ENCODE peak calls at places on chromosome 22, in ten cellular contexts. F is T-cell; G is NCI-H2029 treated with DMSO at 0.1 percent for 48 hours; Q is BJ; S is activated naive CD8-positive, alpha-beta T cell treated with anti-CD3 and anti-CD28 coated beads, Interleukin-2, amount 50 U/mL, for 24 hours; Y is nucleus accumbens; D is GM23248; R is activated CD4-positive, alpha-beta T cell treated with anti-CD3 and anti-CD28 coated beads, Interleukin-2, amount 10 ng/mL, durations not matched to agents 7 days and 5 days; A is brain microvascular endothelial cell; O is T follicular helper cell. B is an unnamed sample.

GRCh38 chr22:17633217-17633997 is 4.9 kb upstream of the ATP6V1E1 start:
- DNase-seq in O (no peak), F (no peak), G (no peak), R (no peak), A (peak; percentile 54), Q (peak; percentile 57), Y (no peak), D (peak; percentile 67), S (no peak), B (no peak)

GRCh38 chr22:45335021-45335818 is 25.5 kb downstream of the FAM118A start:
- DNase-seq in Q (no peak), D (peak; percentile 63), R (no peak), G (no peak), O (no peak), Y (no peak), A (no peak), F (no peak), S (no peak), B (peak; percentile 32)

GRCh38 chr22:38973289-38974169 is 8.6 kb upstream of the APOBEC3B start:
- DNase-seq in R (peak; percentile 67), Y (no peak), F (peak; percentile 35), G (no peak), S (no peak), A (no peak), D (peak; percentile 51), O (peak; percentile 42), Q (no peak), B (peak; percentile 46)

GRCh38 chr22:47570851-47571250 is 808.4 kb downstream of the TBC1D22A start:
- DNase-seq in F (no peak), A (no peak), S (no peak), R (no peak), Q (no peak), D (no peak), G (no peak), O (no peak), Y (no peak), B (no peak)

GRCh38 chr22:46526484-46526839 is 11.0 kb downstream of the CELSR1 start:
- DNase-seq in Q (no peak), G (no peak), Y (no peak), D (no peak), O (no peak), A (no peak), S (no peak), F (no peak), R (no peak), B (no peak)

GRCh38 chr22:36644333-36644757 is 59.2 kb downstream of the CACNG2 start:
- DNase-seq in Y (no peak), G (no peak), F (no peak), Q (peak; percentile 37), O (no peak), S (peak; percentile 4), R (peak; percentile 53), A (peak; percentile 91), D (peak; percentile 93), B (peak; percentile 85)

GRCh38 chr22:23122992-23123803 is 18.6 kb downstream of the RSPH14 start:
- DNase-seq in G (no peak), O (no peak), S (no peak), R (no peak), Q (no peak), D (no peak), A (no peak), Y (no peak), F (no peak), B (no peak)

GRCh38 chr22:38417252-38418060 is 37.5 kb downstream of the KCNJ4 start:
- DNase-seq in O (no peak), D (no peak), S (no peak), R (no peak), F (no peak), Q (no peak), G (no peak), Y (no peak), A (no peak), B (no peak)

GRCh38 chr22:43013355-43014061 is 1.4 kb downstream of the PACSIN2 start:
- DNase-seq in S (no peak), R (no peak), Q (no peak), D (peak; percentile 64), A (no peak), O (no peak), G (no peak), F (no peak), Y (no peak), B (peak; percentile 64)

GRCh38 chr22:37330200-37331033 is 48.1 kb downstream of the CYTH4 start:
- DNase-seq in Q (no peak), Y (peak; percentile 30), O (peak; percentile 24), S (peak; percentile 58), G (no peak), D (peak; percentile 41), R (peak; percentile 50), A (peak; percentile 88), F (no peak), B (peak; percentile 48)

GRCh38 chr22:37525073-37525745 is 6.0 kb upstream of the CARD10 start:
- DNase-seq in O (no peak), Y (no peak), F (no peak), G (no peak), A (peak; percentile 85), R (no peak), S (peak; percentile 24), Q (peak; percentile 50), D (peak; percentile 98), B (peak; percentile 76)

GRCh38 chr22:39488563-39489083 is 13.5 kb upstream of the MIEF1 start:
- DNase-seq in Q (no peak), G (no peak), F (no peak), R (no peak), D (no peak), S (no peak), Y (no peak), A (no peak), O (no peak), B (no peak)

GRCh38 chr22:21623402-21623970 is 6.3 kb downstream of the YDJC start:
- DNase-seq in Y (peak; percentile 19), A (no peak), R (no peak), S (no peak), O (no peak), G (no peak), F (no peak), Q (no peak), D (no peak), B (no peak)

GRCh38 chr22:33372875-33373274 is 314.7 kb upstream of the SYN3 start:
- DNase-seq in F (no peak), O (no peak), G (no peak), R (no peak), Y (no peak), Q (no peak), A (no peak), D (no peak), S (no peak), B (no peak)

GRCh38 chr22:36461665-36462474 is 19.6 kb downstream of the TXN2 start:
- DNase-seq in O (no peak), Q (no peak), D (peak; percentile 79), A (peak; percentile 86), S (no peak), Y (no peak), G (peak; percentile 61), R (no peak), F (no peak), B (peak; percentile 67)

GRCh38 chr22:42434283-42434682 is 2.1 kb upstream of the NFAM1 start:
- DNase-seq in Y (no peak), S (no peak), R (no peak), O (no peak), G (no peak), D (no peak), A (no peak), F (no peak), Q (no peak), B (no peak)

GRCh38 chr22:46355369-46355995 is 20.0 kb downstream of the TRMU start:
- DNase-seq in R (peak; percentile 68), F (peak; percentile 42), D (peak; percentile 60), S (peak; percentile 69), Y (peak; percentile 16), A (peak; percentile 44), G (no peak), O (peak; percentile 31), Q (no peak), B (peak; percentile 42)

GRCh38 chr22:35521358-35522264 is 19.0 kb upstream of the RASD2 start:
- DNase-seq in O (no peak), F (no peak), Y (no peak), G (no peak), Q (no peak), D (no peak), A (no peak), S (no peak), R (no peak), B (peak; percentile 76)

GRCh38 chr22:18035740-18036139 is 11.4 kb upstream of the MICAL3 start:
- DNase-seq in Y (no peak), S (no peak), D (no peak), Q (no peak), R (no peak), O (no peak), A (no peak), G (peak; percentile 61), F (no peak), B (no peak)

GRCh38 chr22:24506802-24507438 is 11.8 kb downstream of the UPB1 start:
- DNase-seq in O (no peak), R (no peak), Q (no peak), S (no peak), Y (no peak), G (peak; percentile 66), F (no peak), D (peak; percentile 52), A (no peak), B (peak; percentile 52)

GRCh38 chr22:23896523-23897186 is 2.5 kb downstream of the MIF start:
- DNase-seq in Q (no peak), Y (no peak), D (no peak), S (no peak), A (no peak), G (no peak), F (no peak), R (no peak), O (no peak), B (no peak)

GRCh38 chr22:46577361-46578249 is 40.2 kb upstream of the CELSR1 start:
- DNase-seq in G (no peak), F (no peak), Y (no peak), R (no peak), A (no peak), S (no peak), O (no peak), D (peak; percentile 44), Q (no peak), B (no peak)

GRCh38 chr22:27420817-27421361 is 380.7 kb downstream of the MN1 start:
- DNase-seq in O (no peak), G (no peak), F (no peak), Q (peak; percentile 68), S (no peak), A (peak; percentile 93), Y (no peak), R (no peak), D (peak; percentile 92), B (peak; percentile 98)

GRCh38 chr22:33451851-33452469 is 393.8 kb upstream of the SYN3 start:
- DNase-seq in Y (no peak), Q (no peak), R (no peak), F (no peak), G (peak; percentile 99), A (peak; percentile 20), O (no peak), D (no peak), S (no peak), B (no peak)

GRCh38 chr22:48560389-48560751 is 1267.3 kb downstream of the BRD1 start:
- DNase-seq in G (no peak), F (no peak), Q (no peak), Y (no peak), D (no peak), O (no peak), R (no peak), A (no peak), S (no peak), B (no peak)

GRCh38 chr22:23613193-23613973 is 18.7 kb downstream of the DRICH1 start:
- DNase-seq in F (no peak), O (no peak), G (no peak), R (no peak), Q (no peak), A (no peak), Y (no peak), D (peak; percentile 35), S (no peak), B (no peak)

GRCh38 chr22:23058481-23059336 is 11.6 kb upstream of the GNAZ start:
- DNase-seq in A (no peak), D (no peak), O (no peak), Y (no peak), G (no peak), Q (no peak), R (no peak), F (no peak), S (no peak), B (no peak)

GRCh38 chr22:22609271-22609670 is 35.1 kb upstream of the GGTLC2 start:
- DNase-seq in R (no peak), Y (no peak), S (no peak), G (no peak), O (no peak), D (peak; percentile 4), A (no peak), Q (no peak), F (no peak), B (no peak)

B was measured in endothelial cell of umbilical vein.